ENCODE peak calls at places on chromosomes 5 and 9, in seven cellular contexts. E, M, R, L, W, Y and Q are unnamed samples.

GRCh38 chr5:140148508-140148907 is 22.8 kb downstream of the IGIP start:
- DNase-seq in E (no peak), M (peak; percentile 86), R (peak; percentile 68), L (peak; percentile 32), W (no peak), Y (peak; percentile 33), Q (peak; percentile 86)

GRCh38 chr9:68685770-68686169 is 19.3 kb upstream of the PIP5K1B start:
- DNase-seq in E (no peak), M (peak; percentile 50), R (peak; percentile 57), L (no peak), W (no peak), Y (peak; percentile 75), Q (peak; percentile 58)

GRCh38 chr5:118687671-118688621 is 300.4 kb downstream of the DTWD2 start:
- DNase-seq in E (no peak), M (no peak), R (no peak), L (peak; percentile 7), W (no peak), Y (no peak), Q (no peak)

GRCh38 chr5:35046754-35047153 is 995 bp downstream of the AGXT2 start:
- DNase-seq in E (no peak), M (no peak), R (no peak), L (peak; percentile 87), W (peak; percentile 99), Y (no peak), Q (no peak)

GRCh38 chr9:86714976-86715375 is 232.3 kb downstream of the GAS1 start:
- DNase-seq in E (no peak), M (no peak), R (no peak), L (peak; percentile 59), W (peak; percentile 63), Y (peak; percentile 89), Q (no peak)

GRCh38 chr9:86181379-86182315 is 77.8 kb downstream of the C9orf153 start:
- DNase-seq in E (no peak), M (no peak), R (no peak), L (no peak), W (no peak), Y (no peak), Q (no peak)

GRCh38 chr9:6049798-6050197 is 34.4 kb upstream of the RANBP6 start:
- DNase-seq in E (no peak), M (peak; percentile 82), R (no peak), L (no peak), W (no peak), Y (peak; percentile 21), Q (peak; percentile 60)

GRCh38 chr5:106019271-106019670 is 1651.5 kb downstream of the EFNA5 start:
- DNase-seq in E (no peak), M (no peak), R (no peak), L (no peak), W (peak; percentile 62), Y (no peak), Q (no peak)

GRCh38 chr5:169012471-169012870 is 288.5 kb downstream of the SLIT3 start:
- DNase-seq in E (no peak), M (no peak), R (no peak), L (no peak), W (no peak), Y (no peak), Q (no peak)

GRCh38 chr5:125874717-125875116 is 548.5 kb upstream of the GRAMD2B start:
- DNase-seq in E (no peak), M (peak; percentile 74), R (no peak), L (no peak), W (no peak), Y (no peak), Q (no peak)

GRCh38 chr9:6512085-6512657 is 99.2 kb downstream of the UHRF2 start:
- DNase-seq in E (no peak), M (no peak), R (no peak), L (no peak), W (peak; percentile 36), Y (no peak), Q (no peak)

GRCh38 chr9:4339357-4339756 is 39.5 kb upstream of the GLIS3 start:
- DNase-seq in E (peak; percentile 59), M (peak; percentile 86), R (peak; percentile 78), L (peak; percentile 88), W (peak; percentile 82), Y (peak; percentile 97), Q (peak; percentile 72)

GRCh38 chr5:177111720-177112394 is 21.7 kb upstream of the NSD1 start:
- DNase-seq in E (peak; percentile 81), M (peak; percentile 90), R (peak; percentile 96), L (peak; percentile 60), W (peak; percentile 30), Y (peak; percentile 50), Q (peak; percentile 93)

GRCh38 chr5:78360674-78361225 is 333 bp downstream of the SCAMP1 start:
- DNase-seq in E (no peak), M (no peak), R (peak; percentile 72), L (no peak), W (no peak), Y (peak; percentile 27), Q (peak; percentile 46)

GRCh38 chr9:108150736-108151135 is 661.2 kb upstream of the KLF4 start:
- DNase-seq in E (no peak), M (no peak), R (no peak), L (peak; percentile 78), W (peak; percentile 31), Y (no peak), Q (no peak)

GRCh38 chr9:128102196-128102595 is 25.3 kb downstream of the PTGES2 start:
- DNase-seq in E (no peak), M (no peak), R (no peak), L (no peak), W (no peak), Y (no peak), Q (no peak)

GRCh38 chr5:38555354-38556114 is 912 bp downstream of the LIFR start:
- DNase-seq in E (no peak), M (peak; percentile 42), R (no peak), L (no peak), W (no peak), Y (peak; percentile 17), Q (no peak)
- H3K4me2 ChIP-seq in E (peak overlapping the region; percentile 77), M (peak overlapping the region; percentile 40), R (peak overlapping the region; percentile 80), L (peak overlapping the region; percentile 80), W (peak overlapping the region; percentile 79), Y (peak overlapping the region; percentile 62), Q (peak overlapping the region; percentile 59)

DNA sequence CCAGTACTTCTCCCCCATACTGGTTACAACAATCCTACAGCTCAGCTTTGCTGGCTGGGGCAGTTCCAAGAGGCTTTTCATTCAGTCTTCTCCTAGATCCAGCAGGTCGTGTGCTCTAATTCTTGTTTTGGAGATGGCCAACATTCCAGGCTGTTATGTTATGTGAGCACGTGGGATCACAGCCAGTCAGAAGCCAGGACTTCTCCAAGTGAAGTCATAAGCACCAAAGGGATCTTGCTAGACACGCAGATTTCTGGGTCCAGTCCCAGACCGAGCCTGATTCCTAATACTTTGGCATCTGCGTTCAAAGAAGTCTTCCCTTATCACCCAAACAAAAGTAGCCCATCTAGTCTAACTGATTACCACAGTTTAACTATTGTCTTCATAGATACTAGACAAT is 1.4 kb upstream of the LARP1 start:
- DNase-seq in E (no peak), M (peak; percentile 45), R (no peak), L (peak; percentile 59), W (peak; percentile 97), Y (peak; percentile 41), Q (no peak)
- H2BK5ac ChIP-seq in E (no peak overlapping the region), M (no peak overlapping the region), R (no peak overlapping the region), L (no peak overlapping the region), W (peak overlapping the region; percentile 83), Y (no peak overlapping the region), Q (no peak overlapping the region)

GRCh38 chr5:111606194-111606593 is 93.9 kb upstream of the STARD4 start:
- DNase-seq in E (no peak), M (no peak), R (no peak), L (no peak), W (no peak), Y (no peak), Q (no peak)
- H3K4me2 ChIP-seq in E (no peak overlapping the region), M (no peak overlapping the region), R (no peak overlapping the region), L (no peak overlapping the region), W (no peak overlapping the region), Y (no peak overlapping the region), Q (no peak overlapping the region)

GRCh38 chr5:5335708-5336211 is 86.7 kb upstream of the ICE1 start:
- DNase-seq in E (no peak), M (peak; percentile 45), R (no peak), L (peak; percentile 80), W (peak; percentile 29), Y (no peak), Q (no peak)
- H2BK5ac ChIP-seq in E (no peak overlapping the region), M (no peak overlapping the region), R (no peak overlapping the region), L (no peak overlapping the region), W (no peak overlapping the region), Y (no peak overlapping the region), Q (no peak overlapping the region)

GRCh38 chr9:97374811-97375210 is 37.1 kb upstream of the TDRD7 start:
- DNase-seq in E (no peak), M (no peak), R (no peak), L (no peak), W (no peak), Y (no peak), Q (no peak)
- H3K4me2 ChIP-seq in E (no peak overlapping the region), M (no peak overlapping the region), R (no peak overlapping the region), L (no peak overlapping the region), W (no peak overlapping the region), Y (no peak overlapping the region), Q (no peak overlapping the region)

GRCh38 chr5:127060470-127060985 is 12.8 kb downstream of the C5orf63 start:
- DNase-seq in E (no peak), M (no peak), R (no peak), L (no peak), W (peak; percentile 26), Y (no peak), Q (no peak)
- H2BK5ac ChIP-seq in E (no peak overlapping the region), M (no peak overlapping the region), R (no peak overlapping the region), L (no peak overlapping the region), W (no peak overlapping the region), Y (no peak overlapping the region), Q (no peak overlapping the region)